ENCODE peak calls at places on chromosomes 2 and 18, in seven cellular contexts. Y is K562, V is A549, S is uterus, M is thyroid gland, R is stomach, E is GM12891. H is an unnamed sample.

GRCh38 chr2:62222674-62223073 is 26.8 kb downstream of the B3GNT2 start:
- DNase-seq in Y (no peak), V (no peak), S (no peak), M (no peak), R (no peak), E (no peak), H (no peak)

GRCh38 chr2:95297088-95297487 is at the start of gene KCNIP3:
- DNase-seq in Y (no peak), V (no peak), S (no peak), M (peak), R (peak), E (no peak), H (no peak)

GRCh38 chr2:45778720-45779171 is 127.3 kb downstream of the PRKCE start:
- DNase-seq in Y (peak), V (peak), S (peak), M (peak), R (peak), E (no peak), H (peak)

GRCh38 chr18:52903858-52904257 is 563.9 kb downstream of the DCC start:
- DNase-seq in Y (peak), V (peak), S (no peak), M (peak), R (peak), E (peak), H (no peak)

GRCh38 chr18:35062408-35062807 is 21.2 kb downstream of the MAPRE2 start:
- DNase-seq in Y (no peak), V (no peak), S (no peak), M (no peak), R (no peak), E (no peak), H (no peak)

GRCh38 chr18:376307-376706 is 108.5 kb upstream of the THOC1 start:
- DNase-seq in Y (no peak), V (no peak), S (no peak), M (no peak), R (no peak), E (no peak), H (no peak)

GRCh38 chr2:116057538-116057937 is 1615.1 kb downstream of the DPP10 start:
- DNase-seq in Y (no peak), V (no peak), S (no peak), M (no peak), R (no peak), E (no peak), H (no peak)

GRCh38 chr2:215812966-215813365 is 200.4 kb downstream of the MREG start:
- DNase-seq in Y (no peak), V (no peak), S (no peak), M (no peak), R (no peak), E (no peak), H (no peak)

GRCh38 chr2:171342014-171342413 is 91.8 kb downstream of the METTL8 start:
- DNase-seq in Y (no peak), V (no peak), S (no peak), M (no peak), R (no peak), E (no peak), H (no peak)

GRCh38 chr2:199383006-199383405 is 74.7 kb downstream of the SATB2 start:
- DNase-seq in Y (no peak), V (no peak), S (no peak), M (no peak), R (no peak), E (no peak), H (no peak)

GRCh38 chr2:11898576-11898975 is 152.1 kb downstream of the LPIN1 start:
- DNase-seq in Y (no peak), V (no peak), S (no peak), M (no peak), R (no peak), E (no peak), H (no peak)

GRCh38 chr2:196181484-196181883 is 10.1 kb upstream of the STK17B start:
- DNase-seq in Y (no peak), V (no peak), S (no peak), M (no peak), R (no peak), E (no peak), H (no peak)

GRCh38 chr18:23616258-23616657 is 30.0 kb upstream of the NPC1 start:
- DNase-seq in Y (no peak), V (no peak), S (no peak), M (no peak), R (no peak), E (no peak), H (no peak)

GRCh38 chr2:68931149-68931711 is 21.5 kb downstream of the GKN2 start:
- DNase-seq in Y (no peak), V (no peak), S (no peak), M (no peak), R (no peak), E (no peak), H (no peak)

GRCh38 chr2:64525323-64525625 is 1.1 kb downstream of the AFTPH start:
- DNase-seq in Y (peak), V (no peak), S (no peak), M (no peak), R (no peak), E (no peak), H (no peak)

GRCh38 chr2:207252979-207253640 is 87.4 kb upstream of the KLF7 start:
- DNase-seq in Y (no peak), V (peak), S (no peak), M (no peak), R (no peak), E (no peak), H (no peak)

GRCh38 chr18:75698861-75699260 is 271.4 kb upstream of the SMIM21 start:
- DNase-seq in Y (no peak), V (no peak), S (no peak), M (no peak), R (no peak), E (no peak), H (no peak)

GRCh38 chr18:51149605-51150429 is 47.7 kb downstream of the MEX3C start:
- DNase-seq in Y (no peak), V (peak), S (no peak), M (no peak), R (no peak), E (no peak), H (no peak)

GRCh38 chr18:78390348-78390929 is 589.2 kb upstream of the SALL3 start:
- DNase-seq in Y (no peak), V (no peak), S (no peak), M (no peak), R (no peak), E (no peak), H (no peak)

GRCh38 chr18:46474487-46475366 is 182.3 kb downstream of the LOXHD1 start:
- DNase-seq in Y (no peak), V (no peak), S (no peak), M (peak), R (no peak), E (no peak), H (no peak)

GRCh38 chr18:67916142-67916541 is 399.6 kb upstream of the DSEL start:
- DNase-seq in Y (no peak), V (peak), S (no peak), M (no peak), R (no peak), E (no peak), H (no peak)

GRCh38 chr2:213232649-213233437 is 51.4 kb upstream of the SPAG16 start:
- DNase-seq in Y (no peak), V (no peak), S (no peak), M (peak), R (no peak), E (no peak), H (no peak)

GRCh38 chr2:97752342-97753334 is 39.3 kb downstream of the ZAP70 start:
- DNase-seq in Y (no peak), V (no peak), S (no peak), M (no peak), R (no peak), E (no peak), H (no peak)

GRCh38 chr18:59954241-59954640 is 54.4 kb downstream of the PMAIP1 start:
- DNase-seq in Y (no peak), V (no peak), S (no peak), M (no peak), R (no peak), E (no peak), H (no peak)

DNA sequence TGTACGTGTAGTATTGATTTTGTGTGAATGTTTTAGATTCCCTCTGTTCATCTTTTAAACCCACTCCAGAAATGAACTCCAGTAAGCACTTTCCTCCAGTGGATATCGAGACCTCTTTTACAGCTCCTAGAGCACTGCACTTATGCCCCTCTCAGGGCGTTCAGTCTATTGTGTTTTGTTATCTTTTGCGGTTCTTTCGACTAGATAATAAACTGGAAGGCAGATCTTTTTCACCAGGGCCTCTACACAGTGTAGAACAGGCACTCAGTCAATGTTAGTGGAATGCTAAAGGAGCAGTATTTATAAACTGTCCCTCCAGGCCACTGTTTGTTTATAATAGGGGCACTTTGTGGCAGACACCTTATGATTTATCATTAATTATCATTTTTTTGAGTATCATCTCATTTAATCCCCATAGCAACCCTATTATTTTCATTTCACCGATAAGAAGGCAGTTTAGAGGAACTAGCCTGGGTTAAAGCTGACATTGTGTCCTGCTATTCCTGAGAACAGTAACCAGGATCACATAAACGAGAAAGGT is 742 bp upstream of the SOS1 start:
- DNase-seq in Y (peak), V (no peak), S (no peak), M (no peak), R (no peak), E (no peak), H (no peak)
- TF ChIP-seq POLR2A in Y (no peak), V (no peak), S (no peak), M (no peak), R (no peak), E (no peak), H (no peak)

DNA sequence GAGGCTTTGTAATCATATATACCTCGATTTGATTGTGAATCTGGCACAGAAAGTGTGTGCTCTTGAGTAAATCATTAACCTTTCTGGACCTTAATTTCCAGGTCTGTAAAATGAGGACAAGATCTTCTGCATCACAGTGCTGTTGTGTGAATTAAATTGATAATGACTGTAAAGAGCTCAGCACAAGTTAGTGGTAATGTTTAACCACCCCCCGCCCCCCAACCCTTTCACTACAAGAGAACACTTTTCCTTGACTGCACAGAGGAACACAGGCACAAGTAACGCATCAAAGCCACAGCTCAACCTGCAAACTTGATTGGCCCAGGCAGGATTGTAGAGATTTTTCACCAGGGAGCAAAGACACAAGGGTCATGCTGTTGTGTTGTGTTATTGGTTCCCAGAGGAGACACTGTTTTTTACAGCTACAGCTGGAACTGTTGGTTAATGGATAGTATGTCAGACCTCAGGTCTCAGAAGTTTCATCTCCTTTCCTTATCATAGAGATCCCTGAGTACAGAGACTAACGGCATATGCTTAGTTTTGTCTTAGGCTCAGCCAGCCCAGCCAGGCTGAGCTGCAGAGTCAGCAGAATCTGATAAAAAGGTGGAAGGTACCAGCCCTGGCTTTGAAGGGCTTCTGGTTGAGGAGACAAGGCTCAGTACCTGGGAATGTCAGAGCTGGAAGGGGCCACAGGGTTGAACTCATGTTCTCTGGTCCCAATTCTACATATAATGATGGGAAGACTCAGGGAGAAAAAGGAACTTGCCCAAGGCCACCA is 10.6 kb downstream of the SETBP1 start:
- DNase-seq in Y (no peak), V (no peak), S (no peak), M (no peak), R (no peak), E (no peak), H (no peak)
- TF ChIP-seq POLR2A in Y (no peak), V (no peak), S (no peak), M (no peak), R (no peak), E (no peak), H (no peak)

GRCh38 chr2:239251971-239252370 is 148.8 kb downstream of the HDAC4 start:
- DNase-seq in Y (no peak), V (no peak), S (no peak), M (no peak), R (no peak), E (no peak), H (peak)

GRCh38 chr2:239253705-239254104 is 147.1 kb downstream of the HDAC4 start:
- DNase-seq in Y (no peak), V (no peak), S (no peak), M (no peak), R (peak), E (no peak), H (no peak)

GRCh38 chr2:239252433-239253200 is 148.2 kb downstream of the HDAC4 start:
- DNase-seq in Y (no peak), V (no peak), S (no peak), M (no peak), R (no peak), E (no peak), H (peak)

GRCh38 chr2:239255218-239255617 is 145.6 kb downstream of the HDAC4 start:
- DNase-seq in Y (no peak), V (no peak), S (no peak), M (no peak), R (peak), E (no peak), H (no peak)

DNA sequence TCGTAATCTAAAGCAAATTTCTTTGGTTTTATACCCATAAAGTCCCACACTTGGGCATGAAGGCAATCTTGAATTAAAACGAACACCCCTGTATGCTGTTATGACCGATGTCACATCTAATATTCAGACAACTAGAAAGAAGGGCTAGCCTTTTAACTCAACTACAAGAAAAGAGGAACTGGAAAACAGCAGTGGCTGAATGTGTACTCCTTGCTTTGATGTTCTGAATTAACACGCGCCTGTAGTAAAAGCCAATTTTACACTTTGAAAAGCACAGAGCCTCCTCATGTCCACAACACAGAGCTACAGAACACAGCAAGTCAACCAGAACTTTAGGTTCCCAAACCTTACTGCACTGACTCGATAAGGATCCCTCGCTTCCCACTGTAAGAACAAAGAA is 147.6 kb downstream of the HDAC4 start:
- DNase-seq in Y (no peak), V (no peak), S (no peak), M (no peak), R (no peak), E (no peak), H (no peak)
- TF ChIP-seq POLR2A in Y (no peak), V (no peak), S (no peak), M (no peak), R (no peak), E (no peak), H (no peak)

GRCh38 chr2:99490088-99491065 is 560 bp upstream of the REV1 start:
- DNase-seq in Y (peak), V (peak), S (peak), M (peak), R (peak), E (peak), H (peak)

GRCh38 chr2:99488999-99489757 is 639 bp downstream of the REV1 start:
- DNase-seq in Y (peak), V (peak), S (peak), M (peak), R (peak), E (peak), H (peak)

GRCh38 chr2:99487906-99488305 is 1.9 kb downstream of the REV1 start:
- DNase-seq in Y (no peak), V (no peak), S (no peak), M (no peak), R (no peak), E (no peak), H (no peak)

GRCh38 chr2:99489758-99490087 is at the start of gene REV1:
- DNase-seq in Y (no peak), V (no peak), S (no peak), M (no peak), R (no peak), E (no peak), H (no peak)

DNA sequence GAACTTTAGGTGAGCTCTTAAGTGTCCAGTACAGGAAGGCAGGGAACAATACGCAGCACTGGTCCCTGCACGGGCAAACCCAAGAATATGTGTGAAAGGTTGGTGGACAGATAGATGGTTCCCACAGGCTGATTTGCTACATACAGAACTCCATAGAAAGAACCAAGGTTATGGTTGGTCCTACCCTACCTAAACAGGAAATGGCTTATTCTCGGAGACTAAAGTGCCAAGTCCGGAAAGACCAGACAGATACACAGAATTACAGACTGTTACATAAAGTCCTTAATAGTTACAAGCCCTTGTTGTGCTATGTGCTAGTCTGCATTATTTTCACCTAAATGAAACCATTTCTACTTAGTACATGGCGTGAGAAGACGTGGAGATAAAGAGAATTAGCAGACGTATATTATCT is 1.2 kb downstream of the REV1 start:
- DNase-seq in Y (peak), V (peak), S (no peak), M (no peak), R (no peak), E (no peak), H (no peak)
- TF ChIP-seq POLR2A in Y (no peak), V (no peak), S (no peak), M (no peak), R (no peak), E (no peak), H (no peak)

DNA sequence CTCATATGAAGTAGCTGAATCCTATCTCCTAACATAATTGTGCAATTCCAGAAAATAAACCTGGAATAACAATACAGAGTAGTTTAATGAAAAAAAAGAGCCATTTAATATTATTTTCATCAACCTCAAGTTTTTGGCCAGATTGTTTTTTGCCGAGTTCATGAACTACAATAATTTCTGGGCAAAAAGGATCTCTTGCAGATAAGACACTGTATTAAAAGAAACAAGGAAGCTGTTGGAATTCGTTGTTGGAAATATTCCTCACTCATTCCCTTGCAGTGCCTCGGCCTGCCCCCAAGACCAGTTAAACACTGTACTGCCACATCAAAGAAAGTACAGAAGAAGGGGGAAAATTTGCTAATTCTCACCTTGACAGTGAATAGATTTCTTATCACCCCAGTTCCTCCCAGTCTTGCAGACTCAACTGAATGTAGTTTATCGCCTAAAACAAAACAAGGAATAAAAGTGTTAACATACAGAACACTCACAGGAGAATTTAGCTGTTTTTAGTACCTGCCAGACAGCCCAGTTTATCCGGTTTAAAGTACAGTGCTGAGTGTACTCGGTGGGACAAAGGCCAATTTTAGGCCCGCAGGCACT is 1.3 kb downstream of the IDH1 start:
- DNase-seq in Y (no peak), V (no peak), S (no peak), M (no peak), R (no peak), E (no peak), H (no peak)
- TF ChIP-seq POLR2A in Y (no peak), V (no peak), S (no peak), M (no peak), R (no peak), E (no peak), H (no peak)

GRCh38 chr2:232577841-232578240 is 27.4 kb downstream of the EIF4E2 start:
- DNase-seq in Y (no peak), V (no peak), S (no peak), M (no peak), R (no peak), E (no peak), H (no peak)
- TF ChIP-seq POLR2A in Y (no peak), V (no peak), S (no peak), M (no peak), R (no peak), E (no peak), H (no peak)

DNA sequence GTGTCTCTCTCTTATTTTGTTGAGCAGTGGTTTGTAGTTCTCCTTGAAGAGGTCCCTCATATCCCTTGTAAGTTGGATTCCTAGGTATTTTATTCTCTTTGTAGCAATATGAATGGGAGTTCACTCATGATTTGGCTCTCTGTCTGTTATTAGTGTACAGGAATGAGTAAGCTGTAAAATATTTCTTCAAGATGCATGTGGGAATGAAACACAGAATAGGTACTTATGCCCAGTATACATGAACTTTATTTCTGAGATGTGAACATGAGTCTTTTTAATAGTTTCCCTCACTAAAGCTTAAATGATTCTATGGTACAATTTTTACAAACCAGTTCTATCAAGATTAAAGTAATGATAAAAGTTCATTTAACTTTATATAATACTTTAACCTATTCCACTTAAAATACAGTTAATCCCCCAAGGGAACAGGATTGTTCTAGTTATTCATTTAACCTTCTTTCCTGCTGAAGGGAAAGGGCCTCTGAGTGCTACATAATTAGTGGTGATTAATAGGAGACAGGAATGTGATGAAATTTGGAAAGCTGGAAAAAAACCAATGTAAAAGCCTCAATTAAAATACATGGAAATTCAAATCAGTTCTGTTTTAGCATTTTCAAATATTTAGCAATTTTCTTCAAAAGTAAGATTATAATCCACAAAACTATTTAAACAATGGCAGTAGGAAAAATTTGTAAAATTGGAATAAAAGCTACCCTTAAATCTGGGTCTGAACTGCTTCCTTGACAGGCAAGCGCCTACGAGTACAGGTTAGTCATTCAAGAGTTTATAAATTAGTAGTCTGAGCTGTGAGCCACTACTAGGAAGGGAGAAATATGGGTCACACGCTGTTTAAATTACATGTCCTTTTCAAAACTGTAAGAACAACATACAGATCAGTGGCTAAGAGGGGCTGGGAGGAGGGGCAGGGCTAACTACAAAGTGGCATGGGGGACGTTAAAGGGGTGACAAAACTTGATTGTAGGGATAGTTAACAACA is 28.9 kb downstream of the SPIRE1 start:
- DNase-seq in Y (no peak), V (no peak), S (no peak), M (no peak), R (no peak), E (no peak), H (no peak)
- TF ChIP-seq POLR2A in Y (no peak), V (no peak), S (no peak), M (no peak), R (no peak), E (no peak), H (no peak)